ENCODE peak calls at places on chromosomes 6 and 20, in four cellular contexts. One of them, this sample, is unnamed.

GRCh38 chr20:63186528-63187316 is 29.2 kb downstream of the YTHDF1 start:
- DNase-seq in T-helper 1 cell: no peak
- DNase-seq in pancreas: no peak
- DNase-seq in hypothalamus: no peak
- DNase-seq in this sample: no peak

GRCh38 chr20:53874104-53874503 is 196.3 kb downstream of the BCAS1 start:
- DNase-seq in T-helper 1 cell: no peak
- DNase-seq in pancreas: no peak
- DNase-seq in hypothalamus: no peak
- DNase-seq in this sample: no peak

GRCh38 chr6:89252902-89253301 is 35.7 kb upstream of the GABRR1 start:
- DNase-seq in T-helper 1 cell: no peak
- DNase-seq in pancreas: no peak
- DNase-seq in hypothalamus: no peak
- DNase-seq in this sample: no peak

GRCh38 chr6:89186762-89187161 is 30.4 kb downstream of the GABRR1 start:
- DNase-seq in T-helper 1 cell: no peak
- DNase-seq in pancreas: no peak
- DNase-seq in hypothalamus: no peak
- DNase-seq in this sample: no peak

GRCh38 chr20:57657537-57658446 is 37.6 kb upstream of the ZBP1 start:
- DNase-seq in T-helper 1 cell: peak; percentile 35
- DNase-seq in pancreas: no peak
- DNase-seq in hypothalamus: no peak
- DNase-seq in this sample: no peak

GRCh38 chr6:143301204-143301603 is 149.3 kb downstream of the ADAT2 start:
- DNase-seq in T-helper 1 cell: no peak
- DNase-seq in pancreas: no peak
- DNase-seq in hypothalamus: no peak
- DNase-seq in this sample: no peak

GRCh38 chr6:70353343-70353913 is 50.5 kb upstream of the COL9A1 start:
- DNase-seq in T-helper 1 cell: no peak
- DNase-seq in pancreas: no peak
- DNase-seq in hypothalamus: no peak
- DNase-seq in this sample: no peak

GRCh38 chr6:44735631-44735963 is 348.1 kb downstream of the CDC5L start:
- DNase-seq in T-helper 1 cell: no peak
- DNase-seq in pancreas: no peak
- DNase-seq in hypothalamus: no peak
- DNase-seq in this sample: no peak

GRCh38 chr6:3022765-3023662 is 23.3 kb downstream of the NQO2 start:
- DNase-seq in T-helper 1 cell: peak; percentile 16
- DNase-seq in pancreas: no peak
- DNase-seq in hypothalamus: no peak
- DNase-seq in this sample: no peak

GRCh38 chr6:19697744-19698290 is 139.4 kb upstream of the ID4 start:
- DNase-seq in T-helper 1 cell: no peak
- DNase-seq in pancreas: no peak
- DNase-seq in hypothalamus: no peak
- DNase-seq in this sample: no peak

GRCh38 chr20:22333885-22334545 is 250.4 kb downstream of the FOXA2 start:
- DNase-seq in T-helper 1 cell: no peak
- DNase-seq in pancreas: peak; percentile 68
- DNase-seq in hypothalamus: peak; percentile 3
- DNase-seq in this sample: no peak

GRCh38 chr6:14365393-14365792 is 247.8 kb downstream of the CD83 start:
- DNase-seq in T-helper 1 cell: no peak
- DNase-seq in pancreas: no peak
- DNase-seq in hypothalamus: no peak
- DNase-seq in this sample: no peak

GRCh38 chr6:44224154-44224977 is 971 bp downstream of the SLC29A1 start:
- DNase-seq in T-helper 1 cell: no peak
- DNase-seq in pancreas: no peak
- DNase-seq in hypothalamus: no peak
- DNase-seq in this sample: no peak

GRCh38 chr20:48823960-48824497 is 3.8 kb downstream of the PREX1 start:
- DNase-seq in T-helper 1 cell: no peak
- DNase-seq in pancreas: no peak
- DNase-seq in hypothalamus: no peak
- DNase-seq in this sample: no peak

GRCh38 chr6:160733045-160733646 is 31.1 kb downstream of the PLG start:
- DNase-seq in T-helper 1 cell: no peak
- DNase-seq in pancreas: peak; percentile 20
- DNase-seq in hypothalamus: peak; percentile 3
- DNase-seq in this sample: no peak

GRCh38 chr6:128632131-128632530 is 111.7 kb upstream of the PTPRK start:
- DNase-seq in T-helper 1 cell: no peak
- DNase-seq in pancreas: no peak
- DNase-seq in hypothalamus: no peak
- DNase-seq in this sample: no peak

GRCh38 chr6:56522871-56523270 is 119.8 kb downstream of the DST start:
- DNase-seq in T-helper 1 cell: no peak
- DNase-seq in pancreas: no peak
- DNase-seq in hypothalamus: no peak
- DNase-seq in this sample: no peak

GRCh38 chr6:134398453-134398852 is 80.5 kb upstream of the SGK1 start:
- DNase-seq in T-helper 1 cell: no peak
- DNase-seq in pancreas: no peak
- DNase-seq in hypothalamus: no peak
- DNase-seq in this sample: no peak

GRCh38 chr20:58432190-58432954 is 43.3 kb downstream of the VAPB start:
- DNase-seq in T-helper 1 cell: no peak
- DNase-seq in pancreas: no peak
- DNase-seq in hypothalamus: no peak
- DNase-seq in this sample: no peak

GRCh38 chr6:19837511-19838441 is 606 bp downstream of the ID4 start:
- DNase-seq in T-helper 1 cell: no peak
- DNase-seq in pancreas: peak; percentile 56
- DNase-seq in hypothalamus: no peak
- DNase-seq in this sample: no peak

GRCh38 chr6:160376445-160376844 is 28.3 kb downstream of the SLC22A3 start:
- DNase-seq in T-helper 1 cell: no peak
- DNase-seq in pancreas: no peak
- DNase-seq in hypothalamus: no peak
- DNase-seq in this sample: no peak

GRCh38 chr6:2196079-2196679 is 49.2 kb downstream of the GMDS start:
- DNase-seq in T-helper 1 cell: no peak
- DNase-seq in pancreas: no peak
- DNase-seq in hypothalamus: no peak
- DNase-seq in this sample: no peak

GRCh38 chr20:61725966-61726365 is 339.7 kb downstream of the TAF4 start:
- DNase-seq in T-helper 1 cell: no peak
- DNase-seq in pancreas: no peak
- DNase-seq in hypothalamus: no peak
- DNase-seq in this sample: no peak

GRCh38 chr6:135088818-135089809 is 34.5 kb upstream of the HBS1L start:
- DNase-seq in T-helper 1 cell: no peak
- DNase-seq in pancreas: no peak
- DNase-seq in hypothalamus: no peak
- DNase-seq in this sample: no peak

GRCh38 chr20:38164624-38165088 is 414 bp downstream of the TGM2 start:
- DNase-seq in T-helper 1 cell: no peak
- DNase-seq in pancreas: no peak
- DNase-seq in hypothalamus: no peak
- DNase-seq in this sample: no peak

GRCh38 chr20:16283978-16284377 is 289.3 kb downstream of the KIF16B start:
- DNase-seq in T-helper 1 cell: no peak
- DNase-seq in pancreas: no peak
- DNase-seq in hypothalamus: no peak
- DNase-seq in this sample: no peak

GRCh38 chr6:22124756-22125155 is 172.1 kb downstream of the PRL start:
- DNase-seq in T-helper 1 cell: no peak
- DNase-seq in pancreas: no peak
- DNase-seq in hypothalamus: no peak
- DNase-seq in this sample: no peak

GRCh38 chr6:147109707-147110106 is 94.5 kb upstream of the STXBP5 start:
- DNase-seq in T-helper 1 cell: no peak
- DNase-seq in pancreas: no peak
- DNase-seq in hypothalamus: no peak
- DNase-seq in this sample: no peak

GRCh38 chr6:111533087-111533784 is 50.2 kb upstream of the REV3L start:
- DNase-seq in T-helper 1 cell: no peak
- DNase-seq in pancreas: no peak
- DNase-seq in hypothalamus: no peak
- DNase-seq in this sample: no peak

GRCh38 chr6:127567476-127567875 is 9.5 kb upstream of the C6orf58 start:
- DNase-seq in T-helper 1 cell: no peak
- DNase-seq in pancreas: no peak
- DNase-seq in hypothalamus: no peak
- DNase-seq in this sample: no peak

GRCh38 chr6:77467038-77467437 is 3.7 kb upstream of the HTR1B start:
- DNase-seq in T-helper 1 cell: no peak
- DNase-seq in pancreas: no peak
- DNase-seq in hypothalamus: no peak
- DNase-seq in this sample: no peak

This sample was measured in activated B cell treated with CpG ODN at 0.5 μM for 24 hours.